ENCODE peak calls at places on chromosomes 5 and 9, in five cellular contexts. One of them, this sample, is unnamed.

GRCh38 chr5:83219495-83219894 is 142.1 kb downstream of the XRCC4 start:
- DNase-seq in cerebellar cortex: no peak
- DNase-seq in NCI-H187: no peak
- DNase-seq in heart right ventricle: no peak
- DNase-seq in Kasumi-1: no peak
- DNase-seq in this sample: peak

GRCh38 chr5:155878991-155879575 is 447.9 kb upstream of the SGCD start:
- DNase-seq in cerebellar cortex: no peak
- DNase-seq in NCI-H187: no peak
- DNase-seq in heart right ventricle: no peak
- DNase-seq in Kasumi-1: no peak
- DNase-seq in this sample: no peak

GRCh38 chr9:127595606-127596005 is 16.5 kb upstream of the STXBP1 start:
- DNase-seq in cerebellar cortex: no peak
- DNase-seq in NCI-H187: no peak
- DNase-seq in heart right ventricle: no peak
- DNase-seq in Kasumi-1: peak
- DNase-seq in this sample: no peak

GRCh38 chr5:10863763-10864383 is 102.8 kb upstream of the DAP start:
- DNase-seq in cerebellar cortex: peak
- DNase-seq in NCI-H187: peak
- DNase-seq in heart right ventricle: peak
- DNase-seq in Kasumi-1: peak
- DNase-seq in this sample: peak

GRCh38 chr9:120770923-120771322 is 22.3 kb downstream of the FBXW2 start:
- DNase-seq in cerebellar cortex: no peak
- DNase-seq in NCI-H187: no peak
- DNase-seq in heart right ventricle: no peak
- DNase-seq in Kasumi-1: peak
- DNase-seq in this sample: no peak

GRCh38 chr9:37669232-37669631 is 18.5 kb downstream of the FRMPD1 start:
- DNase-seq in cerebellar cortex: no peak
- DNase-seq in NCI-H187: no peak
- DNase-seq in heart right ventricle: no peak
- DNase-seq in Kasumi-1: no peak
- DNase-seq in this sample: no peak

GRCh38 chr9:95822583-95823431 is 52.7 kb upstream of the ERCC6L2 start:
- DNase-seq in cerebellar cortex: no peak
- DNase-seq in NCI-H187: no peak
- DNase-seq in heart right ventricle: no peak
- DNase-seq in Kasumi-1: no peak
- DNase-seq in this sample: peak

GRCh38 chr5:95826949-95827595 is 4.5 kb upstream of the GLRX start:
- DNase-seq in cerebellar cortex: no peak
- DNase-seq in NCI-H187: no peak
- DNase-seq in heart right ventricle: no peak
- DNase-seq in Kasumi-1: no peak
- DNase-seq in this sample: no peak

GRCh38 chr9:128323192-128323730 is 622 bp downstream of the COQ4 start:
- DNase-seq in cerebellar cortex: no peak
- DNase-seq in NCI-H187: no peak
- DNase-seq in heart right ventricle: no peak
- DNase-seq in Kasumi-1: peak
- DNase-seq in this sample: peak

GRCh38 chr5:130555429-130555828 is 609.6 kb downstream of the HINT1 start:
- DNase-seq in cerebellar cortex: no peak
- DNase-seq in NCI-H187: no peak
- DNase-seq in heart right ventricle: no peak
- DNase-seq in Kasumi-1: no peak
- DNase-seq in this sample: no peak

GRCh38 chr9:136439550-136440408 is at the start of gene INPP5E:
- DNase-seq in cerebellar cortex: peak
- DNase-seq in NCI-H187: no peak
- DNase-seq in heart right ventricle: peak
- DNase-seq in Kasumi-1: peak
- DNase-seq in this sample: peak

GRCh38 chr9:26947736-26948135 is 694 bp upstream of the PLAA start:
- DNase-seq in cerebellar cortex: peak
- DNase-seq in NCI-H187: no peak
- DNase-seq in heart right ventricle: no peak
- DNase-seq in Kasumi-1: no peak
- DNase-seq in this sample: no peak

GRCh38 chr5:43209060-43209459 is 17.0 kb downstream of the NIM1K start:
- DNase-seq in cerebellar cortex: no peak
- DNase-seq in NCI-H187: no peak
- DNase-seq in heart right ventricle: no peak
- DNase-seq in Kasumi-1: no peak
- DNase-seq in this sample: no peak

GRCh38 chr5:141430332-141431113 is at the start of gene PCDHGA12:
- DNase-seq in cerebellar cortex: no peak
- DNase-seq in NCI-H187: no peak
- DNase-seq in heart right ventricle: no peak
- DNase-seq in Kasumi-1: no peak
- DNase-seq in this sample: peak

GRCh38 chr5:17187401-17187800 is 30.0 kb upstream of the BASP1 start:
- DNase-seq in cerebellar cortex: no peak
- DNase-seq in NCI-H187: no peak
- DNase-seq in heart right ventricle: no peak
- DNase-seq in Kasumi-1: no peak
- DNase-seq in this sample: peak

GRCh38 chr9:108271646-108272349 is 584.0 kb downstream of the ACTL7B start:
- DNase-seq in cerebellar cortex: no peak
- DNase-seq in NCI-H187: peak
- DNase-seq in heart right ventricle: no peak
- DNase-seq in Kasumi-1: no peak
- DNase-seq in this sample: peak

GRCh38 chr9:104900871-104901270 is 27.1 kb downstream of the ABCA1 start:
- DNase-seq in cerebellar cortex: no peak
- DNase-seq in NCI-H187: no peak
- DNase-seq in heart right ventricle: no peak
- DNase-seq in Kasumi-1: no peak
- DNase-seq in this sample: no peak

This sample was measured in IMR-90.